ENCODE peak calls at places on chromosomes 4 and X, in four cellular contexts. D is H1, S is HCT116, F is HEK293T. E is an unnamed sample.

GRCh38 chr4:124641715-124642380 is 70.7 kb downstream of the ANKRD50 start:
- DNase-seq in D (no peak), S (peak; percentile 91), F (no peak), E (no peak)

GRCh38 chrX:44260609-44261008 is 82.9 kb downstream of the EFHC2 start:
- DNase-seq in D (no peak), S (no peak), F (no peak), E (no peak)

GRCh38 chr4:183636923-183637322 is 22.1 kb downstream of the RWDD4 start:
- DNase-seq in D (no peak), S (no peak), F (no peak), E (no peak)

GRCh38 chr4:118989098-118990080 is 100.7 kb downstream of the SYNPO2 start:
- DNase-seq in D (no peak), S (no peak), F (no peak), E (no peak)

GRCh38 chr4:15197005-15197404 is 194.7 kb downstream of the CPEB2 start:
- DNase-seq in D (peak; percentile 46), S (no peak), F (peak; percentile 25), E (peak; percentile 15)

GRCh38 chr4:94995684-94996394 is 238.1 kb downstream of the BMPR1B start:
- DNase-seq in D (no peak), S (no peak), F (peak; percentile 25), E (peak; percentile 21)

GRCh38 chr4:70945452-70946055 is 43.4 kb downstream of the MOB1B start:
- DNase-seq in D (no peak), S (no peak), F (no peak), E (no peak)

GRCh38 chr4:76687730-76688441 is 210.1 kb downstream of the SOWAHB start:
- DNase-seq in D (no peak), S (no peak), F (no peak), E (no peak)

GRCh38 chr4:182922551-182923284 is 5.5 kb upstream of the DCTD start:
- DNase-seq in D (no peak), S (no peak), F (no peak), E (no peak)

GRCh38 chrX:118588715-118589114 is 93.1 kb downstream of the DOCK11 start:
- DNase-seq in D (no peak), S (no peak), F (peak; percentile 20), E (no peak)
- TF ChIP-seq SP1 in D (no peak), S (no peak), F (no peak), E (no peak)

GRCh38 chr4:1551211-1551610 is 132.9 kb downstream of the FAM53A start:
- DNase-seq in D (no peak), S (no peak), F (no peak), E (no peak)

GRCh38 chr4:1550122-1551070 is 133.7 kb downstream of the FAM53A start:
- DNase-seq in D (no peak), S (no peak), F (no peak), E (no peak)

GRCh38 chr4:1554246-1554875 is 129.8 kb downstream of the FAM53A start:
- DNase-seq in D (no peak), S (no peak), F (no peak), E (no peak)

GRCh38 chr4:1553365-1553764 is 130.7 kb downstream of the FAM53A start:
- DNase-seq in D (no peak), S (no peak), F (no peak), E (no peak)

GRCh38 chr4:1552451-1552850 is 131.7 kb downstream of the FAM53A start:
- DNase-seq in D (no peak), S (no peak), F (no peak), E (no peak)
- TF ChIP-seq SP1 in D (no peak), S (no peak), F (no peak), E (no peak)

DNA sequence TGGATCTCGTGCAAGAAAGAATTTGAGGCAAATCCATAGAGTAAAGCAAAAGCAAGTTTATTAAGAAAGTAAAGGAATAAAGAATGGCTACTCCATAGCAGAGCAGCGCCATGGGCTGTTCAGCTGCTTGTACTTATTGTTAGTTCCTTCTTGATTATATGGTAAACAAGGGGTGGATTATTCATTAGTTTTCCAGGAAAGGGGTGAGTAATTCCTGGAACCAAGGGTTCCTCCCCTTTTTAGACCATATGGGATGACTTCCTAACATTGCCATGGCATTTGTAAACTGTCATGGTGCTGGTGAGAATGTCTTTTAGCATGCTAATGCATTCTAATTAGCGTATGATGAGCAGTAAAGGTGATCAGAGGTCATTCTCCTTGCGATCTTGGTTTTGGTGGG is 23.5 kb upstream of the CEP135 start:
- DNase-seq in D (no peak), S (no peak), F (no peak), E (no peak)
- TF ChIP-seq SP1 in D (no peak), S (no peak), F (no peak), E (no peak)

DNA sequence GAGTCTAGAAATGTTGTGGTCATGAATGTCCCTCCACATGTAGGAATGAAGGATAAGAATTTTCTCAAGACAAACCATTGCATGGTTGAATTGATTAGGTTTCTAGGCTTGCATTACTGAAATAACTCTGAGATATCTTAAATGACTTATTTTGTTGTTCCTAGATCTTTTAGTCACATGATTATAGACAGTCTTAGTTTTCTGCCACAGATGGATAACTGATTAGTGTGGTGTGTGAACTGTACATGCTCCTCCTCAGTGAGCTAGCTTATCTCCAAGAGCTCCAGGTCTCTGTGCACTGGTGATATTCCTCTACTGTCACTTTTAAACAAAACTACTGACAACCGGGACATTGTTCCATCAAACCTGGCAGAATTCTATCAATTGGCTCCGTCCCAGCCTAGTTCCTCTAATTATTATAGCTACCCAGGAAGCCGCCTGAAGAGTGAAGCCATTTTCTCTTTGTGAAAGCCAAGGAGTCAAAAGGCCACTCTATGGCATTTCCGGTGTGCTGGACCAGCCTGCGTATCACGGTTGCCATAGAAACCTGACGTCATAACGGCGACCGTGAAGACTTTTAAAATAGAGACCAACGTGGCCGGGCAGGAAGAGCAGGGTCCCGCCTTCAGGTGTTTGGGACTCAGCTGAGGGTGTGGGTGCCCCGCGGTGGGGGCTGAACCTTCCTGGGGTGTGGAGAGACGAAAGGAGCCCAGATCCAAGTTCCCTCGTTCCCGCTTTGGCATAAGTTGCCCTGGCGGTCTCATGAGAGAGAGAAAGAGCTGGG is 28.1 kb downstream of the BEX3 start:
- DNase-seq in D (peak; percentile 68), S (peak; percentile 59), F (peak; percentile 75), E (peak; percentile 71)
- TF ChIP-seq SP1 in D (no peak), S (no peak), F (no peak), E (no peak)

GRCh38 chrX:100376581-100376980 is 33.5 kb downstream of the PCDH19 start:
- DNase-seq in D (no peak), S (no peak), F (no peak), E (no peak)
- TF ChIP-seq SP1 in D (no peak), S (no peak), F (no peak), E (no peak)

GRCh38 chrX:1592128-1592862 is 891 bp downstream of the AKAP17A start:
- DNase-seq in D (peak; percentile 49), S (no peak), F (no peak), E (peak; percentile 36)
- TF ChIP-seq SP1 in D (no peak), S (no peak), F (no peak), E (no peak)

GRCh38 chr4:173767650-173768049 is 237.6 kb upstream of the HAND2 start:
- DNase-seq in D (no peak), S (no peak), F (no peak), E (no peak)
- TF ChIP-seq SP1 in D (no peak), S (no peak), F (no peak), E (no peak)